ENCODE peak calls at places on chromosome 5, in six cellular contexts. F is posterior cingulate gyrus; D is activated CD4-positive, alpha-beta T cell treated with anti-CD3 and anti-CD28 coated beads, Interleukin-2, amount 50 U/mL, for 24 hours; L is hypothalamus; S is occipital lobe; O is 8988T. N is an unnamed sample.
A peak's percentile ranks its signal among the peaks of the same experiment; 100 is the strongest.

GRCh38 chr5:12413585-12413984 is 509.3 kb upstream of the CTNND2 start:
- DNase-seq in F (no peak), D (no peak), L (no peak), S (no peak), O (no peak), N (no peak)

GRCh38 chr5:149048806-149049205 is 14.1 kb downstream of the SH3TC2 start:
- DNase-seq in F (no peak), D (no peak), L (no peak), S (no peak), O (no peak), N (no peak)

GRCh38 chr5:125109293-125109692 is 362.9 kb upstream of the ZNF608 start:
- DNase-seq in F (no peak), D (no peak), L (no peak), S (no peak), O (no peak), N (no peak)

GRCh38 chr5:122403965-122404364 is 91.9 kb downstream of the SNCAIP start:
- DNase-seq in F (no peak), D (no peak), L (no peak), S (no peak), O (no peak), N (no peak)

GRCh38 chr5:168667301-168667859 is 88.2 kb upstream of the PANK3 start:
- DNase-seq in F (no peak), D (no peak), L (no peak), S (no peak), O (no peak), N (no peak)

GRCh38 chr5:37619353-37619752 is 220.5 kb downstream of the GDNF start:
- DNase-seq in F (no peak), D (no peak), L (no peak), S (no peak), O (no peak), N (no peak)

GRCh38 chr5:131321066-131321465 is 57.2 kb downstream of the CDC42SE2 start:
- DNase-seq in F (no peak), D (no peak), L (no peak), S (no peak), O (no peak), N (no peak)

GRCh38 chr5:180642181-180643140 is 6.9 kb downstream of the FLT4 start:
- DNase-seq in F (no peak), D (no peak), L (no peak), S (no peak), O (no peak), N (no peak)

GRCh38 chr5:321233-321725 is at the start of gene AHRR:
- DNase-seq in F (peak; percentile 66), D (peak; percentile 44), L (no peak), S (no peak), O (peak; percentile 100), N (no peak)

GRCh38 chr5:179762079-179762780 is 29.6 kb downstream of the MAML1 start:
- DNase-seq in F (no peak), D (no peak), L (no peak), S (peak; percentile 22), O (no peak), N (no peak)

GRCh38 chr5:147963436-147963835 is 57.1 kb upstream of the C5orf46 start:
- DNase-seq in F (no peak), D (no peak), L (no peak), S (no peak), O (no peak), N (no peak)

GRCh38 chr5:142671801-142672200 is 14.1 kb downstream of the FGF1 start:
- DNase-seq in F (no peak), D (no peak), L (no peak), S (no peak), O (no peak), N (no peak)

GRCh38 chr5:172906436-172906835 is 52.8 kb upstream of the RPL26L1 start:
- DNase-seq in F (no peak), D (no peak), L (no peak), S (no peak), O (no peak), N (no peak)

GRCh38 chr5:67487862-67488261 is 291.3 kb upstream of the CD180 start:
- DNase-seq in F (no peak), D (no peak), L (no peak), S (no peak), O (no peak), N (no peak)

GRCh38 chr5:56269216-56269927 is 36.2 kb upstream of the ANKRD55 start:
- DNase-seq in F (no peak), D (peak; percentile 13), L (no peak), S (no peak), O (no peak), N (no peak)

GRCh38 chr5:122421379-122422081 is 109.5 kb downstream of the SNCAIP start:
- DNase-seq in F (no peak), D (no peak), L (no peak), S (no peak), O (no peak), N (no peak)

GRCh38 chr5:122977306-122977705 is 59.2 kb downstream of the PPIC start:
- DNase-seq in F (no peak), D (no peak), L (no peak), S (no peak), O (no peak), N (no peak)

GRCh38 chr5:123125172-123125508 is 36.1 kb downstream of the PRDM6 start:
- DNase-seq in F (no peak), D (no peak), L (no peak), S (no peak), O (no peak), N (no peak)

GRCh38 chr5:55223219-55223987 is 3.7 kb downstream of the MCIDAS start:
- DNase-seq in F (no peak), D (no peak), L (no peak), S (no peak), O (no peak), N (no peak)

GRCh38 chr5:145697251-145698016 is 137.7 kb downstream of the PRELID2 start:
- DNase-seq in F (no peak), D (no peak), L (no peak), S (no peak), O (peak; percentile 21), N (no peak)

GRCh38 chr5:55187370-55187769 is 14.4 kb upstream of the CDC20B start:
- DNase-seq in F (no peak), D (no peak), L (no peak), S (no peak), O (no peak), N (no peak)

GRCh38 chr5:57671371-57671770 is 188.8 kb upstream of the ACTBL2 start:
- DNase-seq in F (no peak), D (no peak), L (no peak), S (no peak), O (no peak), N (no peak)

GRCh38 chr5:56588636-56589485 is 226.5 kb upstream of the MAP3K1 start:
- DNase-seq in F (no peak), D (no peak), L (no peak), S (no peak), O (no peak), N (no peak)

GRCh38 chr5:149152317-149152746 is 11.0 kb downstream of the ABLIM3 start:
- DNase-seq in F (no peak), D (no peak), L (no peak), S (no peak), O (no peak), N (no peak)

GRCh38 chr5:132427285-132428146 is 58.0 kb downstream of the SLC22A5 start:
- DNase-seq in F (peak; percentile 25), D (no peak), L (peak; percentile 23), S (no peak), O (no peak), N (no peak)

N was measured in nucleus accumbens.